ENCODE peak calls at places on chromosomes 11 and 22, in four cellular contexts. N is H1, M is IMR-90, W is mesenchymal stem cell. C is an unnamed sample.

GRCh38 chr22:19455585-19456370 is 8.3 kb upstream of the C22orf39 start:
- DNase-seq in N (no peak), M (peak; percentile 15), W (peak; percentile 16), C (no peak)

GRCh38 chr11:68002575-68002942 is 1.3 kb downstream of the UNC93B1 start:
- DNase-seq in N (no peak), M (no peak), W (no peak), C (no peak)

GRCh38 chr11:25794804-25795203 is 537.1 kb upstream of the ANO3 start:
- DNase-seq in N (no peak), M (no peak), W (no peak), C (no peak)

GRCh38 chr11:123382555-123383074 is 47.5 kb upstream of the GRAMD1B start:
- DNase-seq in N (no peak), M (no peak), W (no peak), C (no peak)

GRCh38 chr11:15707194-15707593 is 592.5 kb downstream of the INSC start:
- DNase-seq in N (no peak), M (no peak), W (no peak), C (no peak)

GRCh38 chr11:16195659-16196058 is 160.7 kb downstream of the SOX6 start:
- DNase-seq in N (no peak), M (peak; percentile 65), W (no peak), C (no peak)

GRCh38 chr11:94493146-94493442 is 550 bp downstream of the MRE11 start:
- DNase-seq in N (no peak), M (no peak), W (no peak), C (no peak)

GRCh38 chr11:68090706-68091105 is 30.5 kb downstream of the CHKA start:
- DNase-seq in N (no peak), M (peak; percentile 11), W (no peak), C (no peak)

GRCh38 chr11:47981667-47982404 is 1.5 kb downstream of the PTPRJ start:
- DNase-seq in N (no peak), M (no peak), W (no peak), C (no peak)

GRCh38 chr11:47980907-47981621 is 705 bp downstream of the PTPRJ start:
- DNase-seq in N (no peak), M (peak; percentile 40), W (peak; percentile 59), C (peak; percentile 54)

GRCh38 chr11:47977651-47978050 is 2.7 kb upstream of the PTPRJ start:
- DNase-seq in N (no peak), M (peak; percentile 38), W (peak; percentile 49), C (no peak)

GRCh38 chr11:47980093-47980906 is at the start of gene PTPRJ:
- DNase-seq in N (no peak), M (peak; percentile 48), W (peak; percentile 60), C (peak; percentile 74)

DNA sequence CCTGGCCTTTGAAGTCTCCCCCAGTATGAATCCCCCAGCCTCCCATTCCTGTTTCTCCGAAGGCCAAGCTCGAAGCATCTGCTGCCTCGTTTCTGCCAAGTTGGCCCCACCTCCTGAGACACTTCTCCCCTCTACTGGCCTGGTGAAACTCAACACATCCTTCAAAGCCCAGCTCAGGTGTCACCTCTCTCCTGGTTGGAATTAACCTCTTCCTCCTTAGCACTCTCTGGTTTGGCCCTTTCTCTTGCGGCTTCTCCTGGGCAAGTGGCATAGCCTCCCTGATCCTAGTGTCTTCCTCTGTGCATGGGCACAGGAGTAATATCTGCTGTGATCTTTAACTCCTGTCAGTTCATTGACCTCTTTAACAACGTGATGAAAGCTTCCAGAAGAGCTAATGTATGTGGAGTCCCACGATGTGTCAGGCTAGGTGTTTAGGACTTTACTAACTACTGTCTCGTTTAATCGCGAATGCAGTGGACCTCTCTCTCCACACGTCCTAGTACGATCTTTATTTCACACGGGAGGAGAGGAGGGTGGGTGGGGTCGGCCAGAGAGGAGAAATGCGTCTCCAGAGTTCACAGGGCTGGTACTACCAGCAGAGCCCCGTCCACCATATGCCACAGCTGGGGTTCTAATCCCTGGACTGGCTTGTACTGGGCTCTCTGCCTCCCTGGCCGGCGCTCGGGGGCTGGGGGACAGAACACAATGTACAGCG is 824 bp upstream of the PTPRJ start:
- DNase-seq in N (no peak), M (no peak), W (peak; percentile 26), C (peak; percentile 18)
- H3K14ac ChIP-seq in N (no peak overlapping the region), M (peak overlapping the region; percentile 85), W (peak overlapping the region; percentile 92), C (peak overlapping the region; percentile 92)

GRCh38 chr11:17763244-17763643 is 28.7 kb downstream of the KCNC1 start:
- DNase-seq in N (no peak), M (no peak), W (no peak), C (no peak)
- H3K4me3 ChIP-seq in N (no peak overlapping the region), M (no peak overlapping the region), W (no peak overlapping the region), C (no peak overlapping the region)

GRCh38 chr11:134679592-134679991 is 267.6 kb upstream of the B3GAT1 start:
- DNase-seq in N (no peak), M (no peak), W (no peak), C (no peak)
- H3K14ac ChIP-seq in N (no peak overlapping the region), M (no peak overlapping the region), W (no peak overlapping the region), C (no peak overlapping the region)

DNA sequence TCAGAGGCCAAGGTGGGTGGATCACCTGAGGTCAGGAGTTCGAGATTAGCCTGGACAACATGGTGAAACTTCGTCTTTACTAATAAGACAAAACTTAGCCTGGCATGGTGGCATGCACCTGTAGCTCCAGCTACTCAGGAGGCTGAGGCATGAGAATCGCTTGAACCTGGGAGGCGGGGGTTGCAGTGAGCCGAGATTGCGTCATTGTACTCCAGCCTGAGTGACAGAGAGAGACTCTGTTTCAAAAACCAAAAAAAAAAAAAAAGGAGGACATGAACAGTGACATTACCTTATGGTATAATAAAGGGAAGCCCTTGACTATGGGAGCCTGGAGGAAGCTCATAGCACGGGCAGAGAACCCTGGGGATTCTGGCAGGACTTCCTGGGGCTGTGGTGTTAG is 16.5 kb upstream of the PLEKHB1 start:
- DNase-seq in N (no peak), M (no peak), W (no peak), C (no peak)
- H3K4me3 ChIP-seq in N (no peak overlapping the region), M (no peak overlapping the region), W (no peak overlapping the region), C (no peak overlapping the region)

DNA sequence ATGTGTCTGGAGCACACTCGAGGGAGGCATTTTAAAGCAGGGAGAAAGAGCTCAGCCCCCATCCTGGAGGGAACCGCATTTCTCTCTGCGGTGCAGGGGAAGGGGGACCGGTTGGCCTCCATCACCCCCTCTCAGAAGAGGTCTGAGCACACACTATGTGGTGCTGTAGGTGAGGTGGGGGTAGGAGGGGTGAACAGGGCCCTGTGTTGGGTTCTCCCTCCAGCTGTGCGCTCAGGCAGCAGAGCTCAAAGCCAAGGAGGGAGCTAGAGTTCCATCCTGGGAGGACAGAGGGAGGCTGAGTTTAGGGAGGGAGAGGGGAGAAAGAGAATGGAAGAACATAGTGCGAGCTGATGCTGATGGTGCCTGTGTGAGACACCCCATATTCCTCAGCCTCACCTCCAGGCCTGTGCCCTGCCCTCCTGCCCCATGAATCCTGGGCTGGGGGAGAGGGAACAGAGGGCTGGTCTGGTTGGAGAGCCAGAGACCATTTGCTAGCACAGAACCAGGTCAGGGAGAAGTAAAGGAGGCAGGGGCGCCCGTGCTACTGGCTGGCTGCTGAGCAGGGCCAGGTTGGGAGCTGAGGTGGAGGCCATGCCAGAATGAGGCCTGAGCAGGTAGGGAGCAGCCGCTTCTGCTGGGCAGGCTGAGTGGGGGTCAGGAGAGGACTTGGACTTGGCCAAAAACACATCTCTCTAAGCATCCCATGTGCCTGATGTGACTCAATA is 43.7 kb downstream of the ALX4 start:
- DNase-seq in N (no peak), M (no peak), W (no peak), C (no peak)
- H3K14ac ChIP-seq in N (no peak overlapping the region), M (no peak overlapping the region), W (peak overlapping the region; percentile 53), C (no peak overlapping the region)

GRCh38 chr11:121412000-121412587 is 40.0 kb upstream of the SORL1 start:
- DNase-seq in N (no peak), M (no peak), W (no peak), C (no peak)

GRCh38 chr11:121408830-121409229 is 43.3 kb upstream of the SORL1 start:
- DNase-seq in N (no peak), M (no peak), W (no peak), C (no peak)

GRCh38 chr11:121406291-121406690 is 45.8 kb upstream of the SORL1 start:
- DNase-seq in N (peak; percentile 71), M (no peak), W (no peak), C (no peak)
- H3K4me3 ChIP-seq in N (peak overlapping the region; percentile 10), M (no peak overlapping the region), W (no peak overlapping the region), C (no peak overlapping the region)

GRCh38 chr11:5596611-5597201 is at the start of gene TRIM6:
- DNase-seq in N (no peak), M (peak; percentile 35), W (peak; percentile 59), C (peak; percentile 18)
- H3K14ac ChIP-seq in N (no peak within 1 kb of the TSS), M (peak within 1 kb of the TSS; percentile 30), W (no peak within 1 kb of the TSS), C (no peak within 1 kb of the TSS)

GRCh38 chr11:13276454-13276851 is 1.1 kb upstream of the BMAL1 start:
- DNase-seq in N (no peak), M (no peak), W (no peak), C (no peak)
- H3K4me3 ChIP-seq in N (peak overlapping the region; percentile 66), M (peak overlapping the region; percentile 74), W (peak overlapping the region; percentile 78), C (peak overlapping the region; percentile 52)

GRCh38 chr22:45552580-45553332 is 50.1 kb downstream of the FBLN1 start:
- DNase-seq in N (no peak), M (peak; percentile 96), W (peak; percentile 94), C (no peak)
- H3K14ac ChIP-seq in N (no peak overlapping the region), M (peak overlapping the region; percentile 92), W (peak overlapping the region; percentile 62), C (peak overlapping the region; percentile 91)

DNA sequence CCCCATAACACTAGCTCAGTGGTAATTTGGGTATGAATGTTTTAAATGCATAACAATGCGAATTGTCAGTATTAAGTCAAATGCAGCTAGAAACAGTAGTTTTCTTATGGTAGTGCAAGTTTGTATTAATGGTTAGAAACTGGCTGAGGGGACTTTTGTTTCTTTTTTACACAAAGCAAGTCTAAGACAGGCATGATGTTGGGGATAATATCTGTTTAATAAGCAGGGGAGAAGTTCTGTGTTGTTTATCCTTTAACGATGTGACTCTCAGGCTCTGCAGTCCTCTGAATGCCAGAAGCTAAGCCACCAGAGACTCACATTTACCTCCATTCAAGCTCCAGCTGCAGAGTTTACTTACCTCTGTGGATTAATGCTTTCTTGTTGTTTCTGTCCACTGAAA is 67.8 kb downstream of the SYT9 start:
- DNase-seq in N (no peak), M (no peak), W (no peak), C (no peak)
- H3K4me3 ChIP-seq in N (no peak overlapping the region), M (no peak overlapping the region), W (no peak overlapping the region), C (no peak overlapping the region)

C was measured in neuronal stem cell.